ENCODE peak calls at places on chromosomes 6 and 20, in ten cellular contexts. P is NB4, T is adrenal gland, Y is heart left ventricle, J is GM12891, A is uterus, D is Peyer's patch, G is H54, F is HepG2, Q is vagina. L is an unnamed sample.

GRCh38 chr6:150799276-150799805 is 66.2 kb upstream of the MTHFD1L start:
- DNase-seq in P (no peak), Y (no peak), J (no peak), A (no peak), Q (no peak), D (no peak), F (no peak), T (no peak), G (no peak), L (no peak)

GRCh38 chr6:157227202-157228166 is 95.8 kb downstream of the TMEM242 start:
- DNase-seq in P (peak), G (no peak), T (no peak), J (no peak), Y (no peak), Q (no peak), F (no peak), D (no peak), A (no peak), L (no peak)

GRCh38 chr6:136921936-136922679 is at the start of gene SLC35D3:
- DNase-seq in T (peak), Q (no peak), Y (no peak), D (no peak), P (peak), J (peak), A (no peak), F (no peak), G (no peak), L (peak)

GRCh38 chr6:135002229-135002844 is 52.3 kb downstream of the HBS1L start:
- DNase-seq in P (peak), D (no peak), A (no peak), F (peak), J (no peak), Q (no peak), G (no peak), T (no peak), Y (no peak), L (peak)

GRCh38 chr6:52537001-52537753 is 39.7 kb downstream of the TRAM2 start:
- DNase-seq in G (no peak), P (no peak), A (no peak), Y (no peak), D (no peak), Q (no peak), F (no peak), J (no peak), T (no peak), L (no peak)

GRCh38 chr20:14677455-14677854 is 340.0 kb upstream of the FLRT3 start:
- DNase-seq in G (no peak), Q (no peak), A (no peak), P (no peak), J (no peak), D (no peak), F (no peak), T (no peak), Y (no peak), L (no peak)

GRCh38 chr6:41638801-41639555 is 710 bp downstream of the MDFI start:
- DNase-seq in J (no peak), P (peak), D (no peak), A (peak), F (no peak), Y (peak), G (no peak), Q (no peak), T (no peak), L (no peak)

GRCh38 chr6:70474751-70475150 is 61.4 kb downstream of the FAM135A start:
- DNase-seq in T (no peak), P (no peak), F (peak), G (no peak), D (no peak), J (no peak), Y (no peak), Q (no peak), A (no peak), L (no peak)

GRCh38 chr6:624979-625378 is 31.9 kb downstream of the HUS1B start:
- DNase-seq in Q (no peak), T (no peak), A (no peak), F (no peak), G (no peak), Y (no peak), D (peak), J (peak), P (peak), L (no peak)

GRCh38 chr6:122580731-122581130 is 29.5 kb upstream of the PKIB start:
- DNase-seq in F (peak), P (peak), J (no peak), Q (no peak), G (no peak), D (no peak), Y (no peak), T (no peak), A (no peak), L (no peak)

GRCh38 chr6:93423542-93423941 is 4.2 kb upstream of the EPHA7 start:
- DNase-seq in G (no peak), P (peak), F (peak), D (no peak), J (no peak), A (peak), Q (no peak), Y (no peak), T (peak), L (peak)

GRCh38 chr6:6584310-6585002 is 4.1 kb upstream of the LY86 start:
- DNase-seq in Y (no peak), Q (no peak), G (no peak), J (no peak), F (no peak), A (no peak), T (no peak), D (no peak), P (peak), L (no peak)

DNA sequence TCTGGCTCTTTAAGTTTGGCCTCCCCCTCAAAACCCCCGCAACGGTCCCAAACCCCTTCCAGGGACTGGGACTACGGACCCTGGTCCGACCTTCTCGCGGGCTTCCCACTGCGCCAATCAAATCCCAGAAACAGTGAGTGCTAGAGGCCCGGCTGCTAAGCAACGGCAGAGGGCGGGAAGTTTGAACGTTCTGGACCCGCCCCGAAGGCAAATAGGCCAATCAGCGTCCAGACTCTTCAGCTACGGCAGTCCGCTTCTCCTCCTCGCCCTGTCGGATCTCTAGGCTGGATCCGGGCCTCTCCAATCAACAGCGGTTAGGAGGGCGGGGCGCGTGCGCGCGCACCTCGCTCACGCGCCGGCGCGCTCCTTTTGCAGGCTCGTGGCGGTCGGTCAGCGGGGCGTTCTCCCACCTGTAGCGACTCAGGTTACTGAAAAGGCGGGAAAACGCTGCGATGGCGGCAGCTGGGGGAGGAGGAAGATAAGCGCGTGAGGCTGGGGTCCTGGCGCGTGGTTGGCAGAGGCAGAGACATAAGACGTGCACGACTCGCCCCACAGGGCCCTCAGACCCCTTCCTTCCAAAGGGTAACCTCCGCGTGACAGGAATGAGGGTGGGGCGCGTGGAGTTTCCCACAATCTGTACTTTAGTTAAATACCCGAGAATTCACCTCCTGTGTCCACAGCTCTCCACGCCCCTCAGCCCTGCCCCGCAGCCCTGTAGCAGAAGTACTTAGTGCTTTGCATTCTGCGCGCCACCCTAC is at the start of gene MSH5:
- DNase-seq in Q (no peak), P (peak), D (peak), T (peak), G (peak), F (peak), A (peak), Y (peak), J (peak), L (peak)
- TF ChIP-seq POLR2A in Q (peak), P (peak), D (peak), T (no peak), G (peak), F (peak), A (peak), Y (no peak), J (peak), L (peak)

DNA sequence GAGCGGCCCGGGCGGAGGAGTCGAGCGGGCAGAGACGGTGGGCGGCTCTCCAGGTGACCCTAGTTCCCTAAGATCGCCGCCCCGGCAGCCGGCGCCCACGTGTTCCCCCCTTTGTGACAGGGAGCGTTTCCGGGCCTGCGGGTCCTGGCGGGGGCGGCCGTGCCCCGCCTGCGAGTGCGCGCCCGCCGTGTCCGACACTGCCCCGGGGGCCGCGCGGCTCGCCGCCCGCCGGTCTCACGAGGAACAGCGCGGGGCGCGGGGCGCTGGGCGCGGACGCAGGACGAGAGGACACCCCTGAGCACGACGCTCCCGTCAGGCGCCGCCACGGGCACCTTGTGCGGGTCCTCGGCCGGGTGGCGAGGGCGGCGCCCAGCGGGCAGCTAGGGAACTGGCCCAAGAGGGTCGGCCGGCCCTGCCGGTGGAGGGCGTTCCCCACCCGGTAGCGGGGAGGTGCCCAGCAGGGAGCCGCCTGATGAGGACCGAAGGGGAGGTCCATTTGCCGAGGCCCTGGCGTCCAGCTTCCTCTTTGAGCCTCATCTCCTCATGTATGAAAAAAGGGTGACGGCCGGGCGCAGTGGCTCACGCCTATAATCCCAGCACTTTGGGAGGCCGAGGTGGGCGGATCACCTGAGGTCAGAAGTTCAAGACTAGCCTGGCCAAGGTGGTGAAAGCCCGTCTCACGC is at the start of gene VARS1:
- DNase-seq in D (peak), Q (no peak), T (peak), J (peak), Y (peak), A (peak), G (peak), F (peak), P (peak), L (peak)
- TF ChIP-seq POLR2A in D (peak), Q (peak), T (no peak), J (no peak), Y (no peak), A (peak), G (peak), F (no peak), P (peak), L (peak)

GRCh38 chr6:36927114-36927513 is 27.4 kb upstream of the PI16 start:
- DNase-seq in T (no peak), J (no peak), Q (no peak), Y (no peak), A (no peak), D (no peak), F (no peak), G (no peak), P (no peak), L (no peak)
- TF ChIP-seq POLR2A in T (no peak), J (no peak), Q (no peak), Y (no peak), A (no peak), D (no peak), F (no peak), G (no peak), P (no peak), L (no peak)

GRCh38 chr20:21303061-21303871 is at the start of gene XRN2:
- DNase-seq in T (peak), G (peak), D (peak), A (peak), Y (peak), F (peak), Q (no peak), P (peak), J (peak), L (peak)
- TF ChIP-seq POLR2A in T (peak), G (peak), D (peak), A (peak), Y (no peak), F (peak), Q (peak), P (peak), J (peak), L (peak)

DNA sequence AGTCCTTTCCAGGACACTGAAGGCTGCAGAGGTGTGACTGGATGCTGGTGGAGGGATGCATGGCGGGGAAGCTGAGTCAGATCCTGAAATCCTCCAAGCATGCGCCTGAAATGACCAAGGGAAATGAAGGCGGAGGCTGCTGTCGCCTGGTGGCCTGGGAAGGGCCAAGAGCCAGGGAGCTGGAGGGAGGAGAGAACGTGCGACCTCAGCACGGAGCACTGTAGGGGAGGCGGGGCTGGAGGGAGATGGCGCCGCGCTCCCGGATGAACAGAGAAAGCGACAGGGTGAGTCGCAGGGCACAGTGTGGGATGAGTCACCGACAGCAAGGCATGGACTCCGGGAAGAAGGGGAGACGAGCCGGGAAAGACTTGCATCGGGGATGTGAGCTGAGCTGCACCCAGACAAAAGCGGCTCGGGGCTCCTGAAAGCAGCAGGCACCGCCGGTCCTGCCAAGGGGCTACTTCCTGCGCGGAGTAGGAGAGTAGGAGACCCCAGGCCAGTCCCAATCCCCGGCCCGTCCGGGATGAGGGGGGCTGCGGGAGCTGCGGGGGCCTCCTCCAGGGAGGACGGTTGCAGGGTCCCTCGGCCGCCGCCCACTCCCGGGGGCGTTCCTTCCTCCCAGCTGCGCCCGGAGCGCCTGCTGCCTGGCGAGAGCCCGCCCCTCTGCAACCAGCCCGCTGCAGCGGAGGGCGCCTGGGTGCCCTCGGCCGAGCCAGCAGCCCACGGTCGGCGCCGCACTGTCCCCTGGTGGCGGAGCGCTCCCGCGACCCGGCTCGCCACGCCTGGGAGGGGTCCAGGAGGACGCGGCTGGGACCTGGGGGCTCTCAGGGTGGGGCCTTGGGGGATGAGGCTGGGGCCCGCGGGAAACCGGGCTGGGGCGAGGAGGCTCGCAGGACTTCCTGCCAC is 11.0 kb upstream of the NQO2 start:
- DNase-seq in Y (peak), F (peak), G (peak), D (peak), Q (no peak), A (peak), T (peak), J (no peak), P (peak), L (peak)
- TF ChIP-seq POLR2A in Y (no peak), F (peak), G (peak), D (peak), Q (peak), A (peak), T (peak), J (no peak), P (peak), L (no peak)

GRCh38 chr6:109379706-109380105 is 2.6 kb downstream of the CD164 start:
- DNase-seq in G (no peak), Q (no peak), F (no peak), D (no peak), P (no peak), Y (no peak), T (no peak), A (no peak), J (no peak), L (peak)

GRCh38 chr6:109382576-109383437 is 540 bp upstream of the CD164 start:
- DNase-seq in P (peak), F (peak), Y (peak), A (peak), J (peak), G (peak), T (peak), D (peak), Q (no peak), L (peak)

GRCh38 chr6:109381747-109382575 is at the start of gene CD164:
- DNase-seq in Q (no peak), A (peak), J (peak), T (peak), P (peak), F (peak), G (peak), D (peak), Y (peak), L (peak)

GRCh38 chr6:109383438-109383940 is 1.2 kb upstream of the CD164 start:
- DNase-seq in P (peak), T (no peak), Y (no peak), D (no peak), F (peak), Q (no peak), J (no peak), G (no peak), A (no peak), L (peak)

GRCh38 chr6:109381007-109381746 is 1.1 kb downstream of the CD164 start:
- DNase-seq in Q (no peak), A (no peak), D (no peak), P (peak), T (no peak), F (no peak), J (no peak), G (no peak), Y (no peak), L (peak)
- TF ChIP-seq POLR2A in Q (no peak), A (no peak), D (no peak), P (no peak), T (no peak), F (no peak), J (no peak), G (no peak), Y (no peak), L (no peak)

DNA sequence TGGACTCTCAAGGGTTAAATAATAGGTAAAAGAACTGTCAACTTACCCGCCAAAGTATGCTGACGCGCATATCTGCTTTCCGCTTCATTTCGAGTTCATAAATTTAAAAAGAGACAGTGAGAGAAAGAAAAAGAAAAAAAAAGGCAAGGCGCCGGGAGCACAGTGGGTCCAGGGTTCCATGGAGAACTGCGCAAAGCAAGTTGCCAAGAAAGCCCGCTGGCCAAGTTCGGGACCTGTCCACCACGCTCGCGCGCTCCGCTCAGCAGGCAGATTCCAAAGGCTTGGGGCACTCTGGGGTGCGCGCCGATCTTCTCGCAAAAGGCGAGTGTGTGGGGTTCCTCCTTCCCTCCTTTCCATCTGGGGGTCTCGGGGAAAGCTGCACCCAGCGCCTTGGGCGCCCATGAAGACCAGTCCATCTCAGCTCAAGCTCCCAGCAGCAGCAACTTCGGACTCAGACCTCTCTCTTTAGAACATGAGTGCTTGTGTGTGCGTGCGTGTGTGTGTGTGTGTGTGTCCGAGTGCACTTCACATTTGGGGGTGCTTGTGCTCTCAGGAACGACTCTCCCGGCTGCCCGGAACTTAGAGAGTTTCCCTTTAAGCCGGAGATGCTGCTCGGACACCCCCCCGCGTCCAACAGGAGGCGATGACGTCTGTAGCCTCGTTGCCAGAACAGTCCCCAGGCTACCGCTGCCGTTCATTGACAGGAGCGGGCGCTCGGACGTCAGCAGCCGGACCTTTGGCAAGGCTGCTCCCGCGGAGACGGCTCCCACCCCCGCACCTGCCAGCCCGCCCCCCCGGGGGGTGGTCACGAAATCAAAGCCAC is 180.0 kb downstream of the TBXT start:
- DNase-seq in T (peak), P (peak), F (no peak), Q (no peak), Y (peak), G (peak), A (peak), D (peak), J (no peak), L (no peak)
- TF ChIP-seq POLR2A in T (peak), P (no peak), F (no peak), Q (no peak), Y (no peak), G (no peak), A (no peak), D (no peak), J (no peak), L (no peak)

DNA sequence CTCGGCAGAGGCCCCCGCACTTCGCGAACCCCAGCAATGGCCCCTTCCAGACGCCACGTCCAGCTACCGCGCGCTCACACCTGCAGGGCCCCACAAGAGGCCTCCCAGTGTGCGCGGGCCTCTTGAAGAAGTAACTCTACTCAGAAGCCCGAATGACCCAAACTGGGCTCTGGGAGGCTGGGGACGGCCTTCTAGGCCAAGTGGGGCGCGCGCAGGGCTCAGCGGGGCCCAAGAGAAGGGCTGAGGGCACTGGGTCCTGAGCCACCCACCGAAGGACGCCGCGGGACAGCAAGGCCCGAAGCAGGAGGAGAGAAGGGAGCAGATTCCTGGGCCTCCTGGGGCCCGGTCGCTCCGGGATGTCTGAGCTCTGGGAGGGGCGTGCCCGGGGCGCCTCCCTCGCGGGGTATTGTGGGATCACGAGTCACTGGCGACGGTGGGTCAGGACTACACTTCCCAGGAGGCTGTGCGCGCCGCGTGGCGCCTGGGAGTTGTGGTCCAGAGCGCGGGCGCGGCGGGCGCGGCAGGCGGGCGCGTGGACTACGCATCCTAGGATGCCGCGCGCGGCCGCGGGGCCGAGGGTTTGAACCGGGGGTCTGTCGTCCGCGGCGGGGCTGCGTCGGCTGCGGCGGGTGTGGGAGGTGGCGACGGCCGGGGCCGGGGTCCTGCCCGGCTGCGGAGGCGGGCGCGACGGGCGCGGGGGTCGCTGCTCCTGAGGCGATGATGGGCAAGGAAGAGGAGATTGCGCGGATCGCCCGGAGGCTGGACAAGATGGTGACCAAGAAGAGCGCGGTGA is at the start of gene TCEA2:
- DNase-seq in Q (no peak), D (peak), A (peak), F (peak), J (peak), P (peak), T (peak), Y (peak), G (peak), L (peak)
- TF ChIP-seq POLR2A in Q (peak), D (peak), A (peak), F (peak), J (no peak), P (peak), T (peak), Y (no peak), G (peak), L (peak)